ENCODE peak calls at places on chromosomes 13 and 19, in four cellular contexts. X, O, P and S are unnamed samples.

GRCh38 chr19:1069009-1069779 is 2.2 kb downstream of the ARHGAP45 start:
- DNase-seq in X (no peak), O (no peak), P (no peak), S (no peak)

GRCh38 chr13:84812078-84812477 is 929.8 kb upstream of the SLITRK1 start:
- DNase-seq in X (no peak), O (no peak), P (no peak), S (no peak)

GRCh38 chr19:29485293-29485692 is 40.5 kb upstream of the VSTM2B start:
- DNase-seq in X (no peak), O (no peak), P (no peak), S (no peak)

GRCh38 chr19:23855676-23856075 is 59.0 kb upstream of the ZNF726 start:
- DNase-seq in X (no peak), O (no peak), P (no peak), S (no peak)

GRCh38 chr19:33622505-33622808 is 704 bp downstream of the CHST8 start:
- DNase-seq in X (no peak), O (no peak), P (no peak), S (no peak)

GRCh38 chr13:74770361-74770760 is 636.2 kb upstream of the KLF12 start:
- DNase-seq in X (no peak), O (no peak), P (no peak), S (peak)

GRCh38 chr19:21084343-21084742 is 2.3 kb downstream of the ZNF714 start:
- DNase-seq in X (no peak), O (no peak), P (peak), S (no peak)

GRCh38 chr19:3852614-3853254 is 16.1 kb downstream of the ZFR2 start:
- DNase-seq in X (peak), O (peak), P (no peak), S (peak)

GRCh38 chr13:91133941-91134772 is 213.3 kb upstream of the MIR17HG start:
- DNase-seq in X (peak), O (peak), P (no peak), S (peak)

DNA sequence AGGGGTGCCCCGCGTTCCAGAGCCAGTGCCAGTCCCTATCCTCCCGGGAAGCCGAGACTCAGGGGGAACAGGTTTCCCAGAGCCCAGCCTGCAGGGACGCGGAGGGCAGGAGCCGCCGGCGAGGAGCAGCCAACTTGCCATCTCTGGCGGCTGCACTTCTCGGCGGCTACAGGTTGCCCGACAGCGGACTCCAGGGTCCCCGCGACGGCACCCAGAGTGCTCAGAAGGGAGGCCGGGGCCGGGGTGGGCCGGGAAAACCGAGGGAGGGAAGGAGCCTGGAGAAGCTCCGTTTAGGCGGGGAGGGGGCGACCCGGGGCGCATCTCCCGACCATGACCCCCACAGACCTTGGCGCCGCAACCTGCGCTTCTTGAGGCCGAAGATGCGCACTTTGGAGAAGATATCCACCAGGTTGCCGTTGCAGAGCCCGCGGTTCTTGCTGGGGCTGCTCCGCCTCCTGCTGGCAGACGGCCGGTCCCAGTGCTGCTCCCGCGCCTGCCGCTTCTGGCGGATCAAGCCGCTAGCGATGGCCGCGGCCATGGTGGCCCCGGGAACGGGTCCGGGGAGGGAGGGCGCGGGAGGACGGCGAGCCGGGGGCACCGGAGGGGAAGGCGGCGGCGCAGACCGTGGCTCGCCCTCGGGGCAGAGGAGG is 463.8 kb downstream of the ITGBL1 start:
- DNase-seq in X (no peak), O (no peak), P (no peak), S (peak)
- TF ChIP-seq MYC in X (no peak), O (no peak), P (no peak), S (no peak)

GRCh38 chr13:51731759-51732158 is 72.2 kb downstream of the DHRS12 start:
- DNase-seq in X (no peak), O (no peak), P (no peak), S (peak)

GRCh38 chr13:51728275-51728673 is 75.7 kb downstream of the DHRS12 start:
- DNase-seq in X (no peak), O (no peak), P (no peak), S (no peak)

GRCh38 chr13:51728972-51729371 is 75.0 kb downstream of the DHRS12 start:
- DNase-seq in X (no peak), O (no peak), P (no peak), S (no peak)

GRCh38 chr13:51730927-51731326 is 73.0 kb downstream of the DHRS12 start:
- DNase-seq in X (no peak), O (no peak), P (no peak), S (no peak)

GRCh38 chr13:51729853-51730553 is 74.0 kb downstream of the DHRS12 start:
- DNase-seq in X (no peak), O (peak), P (no peak), S (peak)
- TF ChIP-seq CHD4 in X (no peak), O (no peak), P (no peak), S (no peak)

DNA sequence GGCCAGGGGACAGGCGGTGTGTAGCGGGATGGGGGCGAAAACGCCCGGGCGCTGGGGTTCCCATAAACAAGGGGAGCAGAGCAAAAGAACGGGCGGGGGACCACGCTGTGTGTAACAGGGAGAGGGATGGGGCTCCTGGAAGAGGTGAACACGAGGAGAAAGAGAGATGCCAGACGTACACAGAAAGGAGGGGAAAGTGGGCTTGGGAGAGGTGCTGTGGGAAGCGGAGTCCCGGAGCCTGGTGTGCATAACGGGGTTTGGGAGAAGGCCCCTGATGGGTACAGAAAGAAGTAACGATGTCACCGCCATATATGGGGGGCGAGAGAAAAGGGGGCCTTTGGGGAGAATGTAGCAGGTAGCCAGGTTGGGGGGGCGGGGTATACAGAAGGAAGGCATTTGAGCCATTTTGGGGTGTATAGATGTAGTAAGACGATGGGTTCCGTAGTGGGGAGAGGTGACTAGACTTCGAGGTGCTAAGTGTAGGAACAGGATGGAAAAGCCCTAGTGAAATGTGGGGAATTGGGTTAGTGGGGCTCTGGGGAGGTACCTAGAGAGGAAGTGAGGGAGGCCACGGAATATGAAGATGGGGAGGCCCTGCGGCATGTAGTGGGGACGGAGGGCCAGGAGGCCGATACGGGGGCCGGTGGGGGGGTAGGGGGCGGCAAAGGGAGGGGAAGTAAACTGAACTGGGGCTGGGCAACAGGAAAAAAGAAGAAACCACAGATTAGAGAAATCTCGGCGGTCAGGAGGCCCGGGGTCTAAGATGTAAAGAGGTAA is 762 bp downstream of the ZNF580 start:
- DNase-seq in X (no peak), O (no peak), P (no peak), S (peak)
- TF ChIP-seq MYC in X (no peak), O (no peak), P (no peak), S (no peak)

GRCh38 chr13:23081246-23081645 is 99.5 kb upstream of the SGCG start:
- DNase-seq in X (no peak), O (no peak), P (no peak), S (no peak)
- TF ChIP-seq CHD4 in X (no peak), O (no peak), P (no peak), S (no peak)

GRCh38 chr19:53057904-53058579 is 13.5 kb downstream of the ERVV-2 start:
- DNase-seq in X (no peak), O (no peak), P (no peak), S (no peak)
- TF ChIP-seq MYC in X (no peak), O (no peak), P (no peak), S (no peak)